ENCODE peak calls at places on chromosomes 2 and 18, in four cellular contexts. One of them, this sample, is unnamed.

GRCh38 chr2:227782804-227783203 is 30.8 kb upstream of the CCL20 start:
- DNase-seq in brain microvascular endothelial cell: no peak
- DNase-seq in endothelial cell of umbilical vein: no peak
- DNase-seq in adrenal gland: no peak
- DNase-seq in this sample: no peak

GRCh38 chr2:123043458-123043857 is 981.6 kb upstream of the CNTNAP5 start:
- DNase-seq in adrenal gland: no peak
- DNase-seq in endothelial cell of umbilical vein: no peak
- DNase-seq in brain microvascular endothelial cell: no peak
- DNase-seq in this sample: no peak

GRCh38 chr2:103818176-103818575 is 1035.7 kb upstream of the POU3F3 start:
- DNase-seq in endothelial cell of umbilical vein: no peak
- DNase-seq in brain microvascular endothelial cell: no peak
- DNase-seq in adrenal gland: no peak
- DNase-seq in this sample: no peak

GRCh38 chr2:2831656-2832055 is 500.6 kb upstream of the MYT1L start:
- DNase-seq in endothelial cell of umbilical vein: no peak
- DNase-seq in adrenal gland: no peak
- DNase-seq in brain microvascular endothelial cell: no peak
- DNase-seq in this sample: no peak

GRCh38 chr2:120167272-120167671 is 55.9 kb downstream of the TMEM185B start:
- DNase-seq in brain microvascular endothelial cell: no peak
- DNase-seq in endothelial cell of umbilical vein: no peak
- DNase-seq in adrenal gland: no peak
- DNase-seq in this sample: no peak

GRCh38 chr2:51301376-51301775 is 269.4 kb upstream of the NRXN1 start:
- DNase-seq in endothelial cell of umbilical vein: no peak
- DNase-seq in brain microvascular endothelial cell: no peak
- DNase-seq in adrenal gland: no peak
- DNase-seq in this sample: no peak

GRCh38 chr18:39743463-39743862 is 2177.9 kb upstream of the CELF4 start:
- DNase-seq in brain microvascular endothelial cell: no peak
- DNase-seq in endothelial cell of umbilical vein: no peak
- DNase-seq in adrenal gland: no peak
- DNase-seq in this sample: no peak

GRCh38 chr2:45814951-45815621 is 163.6 kb downstream of the PRKCE start:
- DNase-seq in adrenal gland: no peak
- DNase-seq in endothelial cell of umbilical vein: no peak
- DNase-seq in brain microvascular endothelial cell: no peak
- DNase-seq in this sample: no peak

GRCh38 chr2:23926289-23926749 is 604 bp downstream of the ATAD2B start:
- DNase-seq in brain microvascular endothelial cell: no peak
- DNase-seq in adrenal gland: no peak
- DNase-seq in endothelial cell of umbilical vein: no peak
- DNase-seq in this sample: no peak

GRCh38 chr18:58495202-58495601 is 133.7 kb downstream of the ALPK2 start:
- DNase-seq in brain microvascular endothelial cell: no peak
- DNase-seq in endothelial cell of umbilical vein: no peak
- DNase-seq in adrenal gland: no peak
- DNase-seq in this sample: no peak

GRCh38 chr2:232228332-232228731 is 150.2 kb upstream of the ALPP start:
- DNase-seq in adrenal gland: no peak
- DNase-seq in brain microvascular endothelial cell: no peak
- DNase-seq in endothelial cell of umbilical vein: no peak
- DNase-seq in this sample: no peak

GRCh38 chr18:45167109-45167551 is 448.1 kb upstream of the SLC14A2 start:
- DNase-seq in brain microvascular endothelial cell: peak; percentile 72
- DNase-seq in adrenal gland: no peak
- DNase-seq in endothelial cell of umbilical vein: no peak
- DNase-seq in this sample: no peak

GRCh38 chr2:215565897-215566296 is 130.0 kb upstream of the FN1 start:
- DNase-seq in endothelial cell of umbilical vein: no peak
- DNase-seq in adrenal gland: no peak
- DNase-seq in brain microvascular endothelial cell: peak; percentile 21
- DNase-seq in this sample: no peak

GRCh38 chr2:109265369-109265768 is 136.4 kb downstream of the SH3RF3 start:
- DNase-seq in endothelial cell of umbilical vein: no peak
- DNase-seq in brain microvascular endothelial cell: no peak
- DNase-seq in adrenal gland: no peak
- DNase-seq in this sample: no peak

GRCh38 chr2:168323456-168324058 is 76.2 kb upstream of the STK39 start:
- DNase-seq in endothelial cell of umbilical vein: no peak
- DNase-seq in adrenal gland: no peak
- DNase-seq in brain microvascular endothelial cell: peak; percentile 16
- DNase-seq in this sample: no peak

GRCh38 chr2:159030674-159031380 is 62.4 kb downstream of the TANC1 start:
- DNase-seq in brain microvascular endothelial cell: peak; percentile 66
- DNase-seq in endothelial cell of umbilical vein: peak; percentile 94
- DNase-seq in adrenal gland: peak; percentile 53
- DNase-seq in this sample: peak; percentile 43

GRCh38 chr2:171390941-171391516 is 42.8 kb downstream of the METTL8 start:
- DNase-seq in endothelial cell of umbilical vein: peak; percentile 85
- DNase-seq in brain microvascular endothelial cell: peak; percentile 80
- DNase-seq in adrenal gland: no peak
- DNase-seq in this sample: peak; percentile 38

GRCh38 chr2:68774569-68775271 is 40.1 kb downstream of the ARHGAP25 start:
- DNase-seq in adrenal gland: peak; percentile 55
- DNase-seq in brain microvascular endothelial cell: no peak
- DNase-seq in endothelial cell of umbilical vein: peak; percentile 77
- DNase-seq in this sample: no peak

GRCh38 chr2:127181851-127182250 is 38.2 kb downstream of the CYP27C1 start:
- DNase-seq in adrenal gland: no peak
- DNase-seq in brain microvascular endothelial cell: no peak
- DNase-seq in endothelial cell of umbilical vein: no peak
- DNase-seq in this sample: no peak

GRCh38 chr2:180690611-180691010 is 289.8 kb upstream of the UBE2E3 start:
- DNase-seq in brain microvascular endothelial cell: peak; percentile 29
- DNase-seq in adrenal gland: no peak
- DNase-seq in endothelial cell of umbilical vein: no peak
- DNase-seq in this sample: no peak

GRCh38 chr2:168913495-168913894 is 12.4 kb downstream of the G6PC2 start:
- DNase-seq in adrenal gland: no peak
- DNase-seq in endothelial cell of umbilical vein: no peak
- DNase-seq in brain microvascular endothelial cell: no peak
- DNase-seq in this sample: no peak

GRCh38 chr2:31956299-31956698 is 54.5 kb downstream of the MEMO1 start:
- DNase-seq in brain microvascular endothelial cell: no peak
- DNase-seq in endothelial cell of umbilical vein: no peak
- DNase-seq in adrenal gland: no peak
- DNase-seq in this sample: no peak

GRCh38 chr2:207136872-207137271 is 28.9 kb downstream of the KLF7 start:
- DNase-seq in endothelial cell of umbilical vein: no peak
- DNase-seq in brain microvascular endothelial cell: no peak
- DNase-seq in adrenal gland: no peak
- DNase-seq in this sample: no peak

GRCh38 chr2:176003958-176004357 is 1.9 kb upstream of the LNPK start:
- DNase-seq in brain microvascular endothelial cell: no peak
- DNase-seq in endothelial cell of umbilical vein: no peak
- DNase-seq in adrenal gland: no peak
- DNase-seq in this sample: no peak

GRCh38 chr2:127411609-127412370 is 6.4 kb upstream of the PROC start:
- DNase-seq in endothelial cell of umbilical vein: peak; percentile 44
- DNase-seq in brain microvascular endothelial cell: no peak
- DNase-seq in adrenal gland: no peak
- DNase-seq in this sample: no peak

DNA sequence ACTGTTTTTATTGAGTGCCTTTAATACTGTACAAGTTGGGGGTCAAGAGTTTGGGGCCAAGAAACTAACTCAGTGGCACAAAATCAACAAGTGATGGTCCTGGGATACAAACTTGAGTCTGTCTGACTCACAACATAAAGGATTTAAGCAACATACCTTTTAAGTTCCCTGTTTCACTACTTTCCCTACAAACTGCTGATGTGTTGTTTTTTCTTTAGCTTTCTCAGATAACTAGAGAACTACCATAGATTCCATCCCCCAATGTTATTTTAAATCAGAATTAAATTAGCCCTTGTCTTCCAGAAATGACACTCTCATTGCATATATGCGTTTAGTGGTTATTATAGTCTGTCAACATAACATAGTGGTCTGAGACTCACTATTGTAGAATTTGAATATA is 58.1 kb upstream of the TTC21B start:
- DNase-seq in endothelial cell of umbilical vein: no peak
- DNase-seq in adrenal gland: no peak
- DNase-seq in brain microvascular endothelial cell: no peak
- DNase-seq in this sample: no peak
- TF ChIP-seq CTCF in endothelial cell of umbilical vein: no peak
- TF ChIP-seq CTCF in adrenal gland: no peak
- TF ChIP-seq CTCF in brain microvascular endothelial cell: no peak
- TF ChIP-seq CTCF in this sample: no peak

GRCh38 chr2:88350641-88351601 is 101.6 kb downstream of the FOXI3 start:
- DNase-seq in endothelial cell of umbilical vein: peak; percentile 19
- DNase-seq in brain microvascular endothelial cell: peak; percentile 16
- DNase-seq in adrenal gland: peak; percentile 50
- DNase-seq in this sample: peak; percentile 9
- H3K4me3 ChIP-seq in endothelial cell of umbilical vein: no peak overlapping the region
- H3K4me3 ChIP-seq in brain microvascular endothelial cell: no peak overlapping the region
- H3K4me3 ChIP-seq in adrenal gland: no peak overlapping the region
- H3K4me3 ChIP-seq in this sample: peak overlapping the region; percentile 40

GRCh38 chr2:15426606-15427005 is 134.5 kb downstream of the NBAS start:
- DNase-seq in brain microvascular endothelial cell: no peak
- DNase-seq in adrenal gland: no peak
- DNase-seq in endothelial cell of umbilical vein: no peak
- DNase-seq in this sample: no peak
- H3K36me3 ChIP-seq in brain microvascular endothelial cell: no peaks in the 10 kb centered on the region
- H3K36me3 ChIP-seq in adrenal gland: no peaks in the 10 kb centered on the region
- H3K36me3 ChIP-seq in endothelial cell of umbilical vein: no peaks in the 10 kb centered on the region
- H3K36me3 ChIP-seq in this sample: no peaks in the 10 kb centered on the region

DNA sequence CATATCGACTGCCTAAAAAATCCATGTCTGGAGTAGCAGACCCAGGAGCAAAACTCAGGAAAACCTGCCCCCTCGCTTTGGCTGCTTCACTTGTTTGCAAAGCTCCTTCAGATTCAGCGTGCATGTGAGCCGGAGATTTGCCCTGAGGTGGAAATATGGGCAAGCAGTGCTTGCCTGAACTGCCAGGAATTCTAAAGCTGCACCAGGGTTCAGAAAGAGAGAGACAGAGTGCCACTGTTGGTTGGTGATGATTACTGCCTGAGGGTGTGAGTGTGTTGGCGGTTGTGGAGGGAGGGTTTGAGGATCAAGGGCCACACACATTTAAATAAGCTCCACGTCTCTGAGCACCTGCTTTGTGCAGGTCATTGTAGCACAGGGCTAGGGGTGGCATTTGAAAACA is 139.6 kb upstream of the RGPD4 start:
- DNase-seq in adrenal gland: no peak
- DNase-seq in endothelial cell of umbilical vein: no peak
- DNase-seq in brain microvascular endothelial cell: no peak
- DNase-seq in this sample: no peak
- TF ChIP-seq CTCF in adrenal gland: no peak
- TF ChIP-seq CTCF in endothelial cell of umbilical vein: no peak
- TF ChIP-seq CTCF in brain microvascular endothelial cell: no peak
- TF ChIP-seq CTCF in this sample: no peak

GRCh38 chr18:24986611-24987270 is 365.2 kb downstream of the ZNF521 start:
- DNase-seq in endothelial cell of umbilical vein: peak; percentile 39
- DNase-seq in adrenal gland: no peak
- DNase-seq in brain microvascular endothelial cell: no peak
- DNase-seq in this sample: no peak
- H3K4me3 ChIP-seq in endothelial cell of umbilical vein: no peak overlapping the region
- H3K4me3 ChIP-seq in adrenal gland: no peak overlapping the region
- H3K4me3 ChIP-seq in brain microvascular endothelial cell: no peak overlapping the region
- H3K4me3 ChIP-seq in this sample: no peak overlapping the region

This sample was measured in kidney epithelial cell.